ENCODE peak calls at places on chromosomes 16 and 17, in five cellular contexts. One of them, this sample, is unnamed.

GRCh38 chr16:55494994-55495421 is 13.9 kb upstream of the LPCAT2 start:
- DNase-seq in AG09319: peak; percentile 81
- DNase-seq in AG09309: peak; percentile 88
- DNase-seq in GM10248: no peak
- DNase-seq in esophagus muscularis mucosa: peak; percentile 90
- DNase-seq in this sample: no peak

GRCh38 chr17:13102477-13102876 is 84.7 kb upstream of the ELAC2 start:
- DNase-seq in AG09309: no peak
- DNase-seq in esophagus muscularis mucosa: no peak
- DNase-seq in GM10248: no peak
- DNase-seq in AG09319: no peak
- DNase-seq in this sample: no peak

GRCh38 chr17:59311051-59311468 is 20.4 kb upstream of the YPEL2 start:
- DNase-seq in AG09309: no peak
- DNase-seq in AG09319: no peak
- DNase-seq in esophagus muscularis mucosa: no peak
- DNase-seq in GM10248: peak; percentile 76
- DNase-seq in this sample: peak; percentile 51

GRCh38 chr17:7356779-7357178 is 1.8 kb downstream of the TMEM95 start:
- DNase-seq in AG09319: no peak
- DNase-seq in AG09309: no peak
- DNase-seq in esophagus muscularis mucosa: no peak
- DNase-seq in GM10248: no peak
- DNase-seq in this sample: no peak

GRCh38 chr17:2385240-2386202 is 15.3 kb downstream of the MNT start:
- DNase-seq in AG09309: no peak
- DNase-seq in esophagus muscularis mucosa: no peak
- DNase-seq in AG09319: no peak
- DNase-seq in GM10248: no peak
- DNase-seq in this sample: no peak

GRCh38 chr16:49472598-49472997 is 99.0 kb downstream of the C16orf78 start:
- DNase-seq in AG09319: no peak
- DNase-seq in AG09309: no peak
- DNase-seq in GM10248: no peak
- DNase-seq in esophagus muscularis mucosa: no peak
- DNase-seq in this sample: no peak

GRCh38 chr16:11613381-11614303 is 26.9 kb upstream of the LITAF start:
- DNase-seq in GM10248: peak; percentile 62
- DNase-seq in AG09319: no peak
- DNase-seq in esophagus muscularis mucosa: no peak
- DNase-seq in AG09309: no peak
- DNase-seq in this sample: peak; percentile 55

GRCh38 chr17:57396515-57396921 is 140.2 kb downstream of the MSI2 start:
- DNase-seq in esophagus muscularis mucosa: no peak
- DNase-seq in AG09319: no peak
- DNase-seq in GM10248: no peak
- DNase-seq in AG09309: no peak
- DNase-seq in this sample: no peak

GRCh38 chr17:4665027-4665426 is 23.5 kb upstream of the ALOX15 start:
- DNase-seq in esophagus muscularis mucosa: no peak
- DNase-seq in GM10248: no peak
- DNase-seq in AG09319: no peak
- DNase-seq in AG09309: no peak
- DNase-seq in this sample: no peak

GRCh38 chr17:58669853-58670252 is 22.0 kb downstream of the TEX14 start:
- DNase-seq in esophagus muscularis mucosa: no peak
- DNase-seq in AG09309: no peak
- DNase-seq in GM10248: no peak
- DNase-seq in AG09319: no peak
- DNase-seq in this sample: no peak

GRCh38 chr17:79757140-79757745 is 20.7 kb upstream of the CBX2 start:
- DNase-seq in AG09319: no peak
- DNase-seq in AG09309: no peak
- DNase-seq in GM10248: no peak
- DNase-seq in esophagus muscularis mucosa: no peak
- DNase-seq in this sample: no peak

GRCh38 chr17:51650202-51650601 is 389.9 kb downstream of the UTP18 start:
- DNase-seq in GM10248: no peak
- DNase-seq in AG09309: no peak
- DNase-seq in esophagus muscularis mucosa: no peak
- DNase-seq in AG09319: no peak
- DNase-seq in this sample: no peak

GRCh38 chr16:14672403-14672971 is 21.6 kb downstream of the PLA2G10 start:
- DNase-seq in GM10248: peak; percentile 77
- DNase-seq in esophagus muscularis mucosa: no peak
- DNase-seq in AG09309: no peak
- DNase-seq in AG09319: no peak
- DNase-seq in this sample: peak; percentile 37

GRCh38 chr16:9049241-9049640 is 42.2 kb upstream of the HAPSTR1 start:
- DNase-seq in AG09319: no peak
- DNase-seq in AG09309: no peak
- DNase-seq in GM10248: no peak
- DNase-seq in esophagus muscularis mucosa: no peak
- DNase-seq in this sample: no peak

GRCh38 chr17:45019177-45019711 is 32.2 kb downstream of the DCAKD start:
- DNase-seq in GM10248: peak; percentile 67
- DNase-seq in AG09309: no peak
- DNase-seq in esophagus muscularis mucosa: no peak
- DNase-seq in AG09319: no peak
- DNase-seq in this sample: peak; percentile 42

GRCh38 chr16:5885521-5885920 is 787.9 kb upstream of the EEF2KMT start:
- DNase-seq in GM10248: no peak
- DNase-seq in esophagus muscularis mucosa: no peak
- DNase-seq in AG09319: no peak
- DNase-seq in AG09309: no peak
- DNase-seq in this sample: no peak

GRCh38 chr17:855594-855993 is 73.4 kb downstream of the MRM3 start:
- DNase-seq in esophagus muscularis mucosa: no peak
- DNase-seq in GM10248: no peak
- DNase-seq in AG09309: no peak
- DNase-seq in AG09319: no peak
- DNase-seq in this sample: no peak

GRCh38 chr16:89538286-89538685 is 22.2 kb upstream of the RPL13 start:
- DNase-seq in AG09319: no peak
- DNase-seq in AG09309: no peak
- DNase-seq in esophagus muscularis mucosa: no peak
- DNase-seq in GM10248: no peak
- DNase-seq in this sample: no peak

GRCh38 chr17:82092094-82092586 is 5.9 kb downstream of the FASN start:
- DNase-seq in esophagus muscularis mucosa: no peak
- DNase-seq in GM10248: no peak
- DNase-seq in AG09309: no peak
- DNase-seq in AG09319: no peak
- DNase-seq in this sample: no peak

GRCh38 chr17:63450551-63450950 is 4.4 kb upstream of the CYB561 start:
- DNase-seq in GM10248: no peak
- DNase-seq in AG09319: no peak
- DNase-seq in esophagus muscularis mucosa: no peak
- DNase-seq in AG09309: no peak
- DNase-seq in this sample: peak; percentile 56

GRCh38 chr17:3845361-3845753 is 689 bp downstream of the NCBP3 start:
- DNase-seq in AG09309: no peak
- DNase-seq in AG09319: no peak
- DNase-seq in esophagus muscularis mucosa: no peak
- DNase-seq in GM10248: peak; percentile 69
- DNase-seq in this sample: peak; percentile 87

GRCh38 chr17:62911106-62911505 is 54.9 kb upstream of the TANC2 start:
- DNase-seq in AG09309: no peak
- DNase-seq in AG09319: no peak
- DNase-seq in esophagus muscularis mucosa: no peak
- DNase-seq in GM10248: no peak
- DNase-seq in this sample: no peak

GRCh38 chr17:63537991-63538692 is 12.1 kb upstream of the DCAF7 start:
- DNase-seq in GM10248: no peak
- DNase-seq in esophagus muscularis mucosa: no peak
- DNase-seq in AG09319: no peak
- DNase-seq in AG09309: no peak
- DNase-seq in this sample: peak; percentile 61

GRCh38 chr17:43171761-43172487 is 910 bp downstream of the NBR1 start:
- DNase-seq in AG09309: peak; percentile 87
- DNase-seq in esophagus muscularis mucosa: no peak
- DNase-seq in AG09319: peak; percentile 78
- DNase-seq in GM10248: no peak
- DNase-seq in this sample: peak; percentile 29

GRCh38 chr16:23433261-23433920 is 19.6 kb downstream of the COG7 start:
- DNase-seq in AG09319: no peak
- DNase-seq in esophagus muscularis mucosa: no peak
- DNase-seq in AG09309: no peak
- DNase-seq in GM10248: no peak
- DNase-seq in this sample: no peak

GRCh38 chr16:54459509-54460235 is 173.1 kb upstream of the IRX3 start:
- DNase-seq in GM10248: no peak
- DNase-seq in AG09319: peak; percentile 56
- DNase-seq in AG09309: peak; percentile 84
- DNase-seq in esophagus muscularis mucosa: no peak
- DNase-seq in this sample: no peak

GRCh38 chr17:38906429-38907172 is 18.8 kb upstream of the LASP1NB start:
- DNase-seq in AG09309: no peak
- DNase-seq in AG09319: no peak
- DNase-seq in esophagus muscularis mucosa: no peak
- DNase-seq in GM10248: no peak
- DNase-seq in this sample: no peak

GRCh38 chr16:71780521-71781089 is 28.0 kb downstream of the AP1G1 start:
- DNase-seq in AG09309: no peak
- DNase-seq in esophagus muscularis mucosa: no peak
- DNase-seq in AG09319: no peak
- DNase-seq in GM10248: no peak
- DNase-seq in this sample: no peak

GRCh38 chr16:83606486-83607030 is 201.2 kb upstream of the HSBP1 start:
- DNase-seq in esophagus muscularis mucosa: peak; percentile 70
- DNase-seq in AG09309: no peak
- DNase-seq in AG09319: no peak
- DNase-seq in GM10248: no peak
- DNase-seq in this sample: no peak

DNA sequence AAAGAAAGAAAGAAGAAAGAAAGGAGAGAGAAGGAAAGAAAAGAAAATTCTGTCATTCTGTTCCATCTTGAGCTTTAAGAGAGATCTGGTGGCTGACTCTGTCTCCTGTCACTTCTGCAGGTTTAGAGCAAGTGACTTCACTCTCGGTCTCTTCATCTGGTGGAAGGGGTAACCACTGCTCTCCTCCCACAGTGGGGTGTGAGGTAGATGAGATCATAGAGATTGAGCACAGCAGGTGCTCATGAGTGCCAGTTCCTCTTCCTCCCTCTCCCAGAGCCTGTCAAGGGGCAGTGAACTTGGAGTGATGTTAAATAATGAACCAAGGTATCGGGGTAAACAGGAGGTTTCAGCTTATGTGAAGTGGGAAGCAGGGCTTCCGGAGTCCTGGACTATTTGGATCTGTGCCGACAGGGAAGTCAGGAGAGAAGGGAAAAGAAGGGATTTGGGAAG is 47.7 kb downstream of the BEAN1 start:
- DNase-seq in esophagus muscularis mucosa: no peak
- DNase-seq in AG09309: no peak
- DNase-seq in GM10248: peak; percentile 80
- DNase-seq in AG09319: no peak
- DNase-seq in this sample: peak; percentile 83
- TF ChIP-seq CTCF in esophagus muscularis mucosa: no peak
- TF ChIP-seq CTCF in AG09309: no peak
- TF ChIP-seq CTCF in GM10248: no peak
- TF ChIP-seq CTCF in AG09319: no peak
- TF ChIP-seq CTCF in this sample: no peak

DNA sequence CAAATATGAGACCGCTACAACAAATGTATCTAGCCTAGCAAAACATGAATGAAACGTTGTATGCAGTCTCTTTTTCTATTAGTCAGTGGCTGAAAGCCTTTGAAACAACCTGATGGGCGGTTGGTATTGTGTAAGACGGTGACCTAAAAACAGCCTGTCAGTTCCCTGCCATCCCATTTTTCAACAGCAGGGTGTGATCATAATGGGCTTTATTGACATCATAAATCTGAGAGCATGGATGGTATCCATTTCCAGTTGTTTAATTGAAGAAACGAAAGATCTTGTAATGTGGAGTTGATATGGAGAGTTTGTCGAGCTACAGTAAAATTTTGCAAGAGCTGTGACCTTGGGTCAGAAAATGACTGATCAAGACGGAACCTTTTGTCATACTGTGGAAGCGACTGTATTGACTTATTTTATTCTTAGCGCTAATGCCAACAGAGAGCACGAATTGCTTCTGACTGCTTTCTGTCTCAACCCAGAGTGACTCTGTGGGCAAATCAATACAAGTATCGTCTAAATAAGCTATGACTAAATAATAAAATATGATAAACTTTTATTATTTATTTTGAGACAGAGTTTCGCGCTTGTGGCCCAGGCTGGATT is 12.3 kb upstream of the MEIOB start:
- DNase-seq in AG09309: no peak
- DNase-seq in GM10248: no peak
- DNase-seq in AG09319: no peak
- DNase-seq in esophagus muscularis mucosa: no peak
- DNase-seq in this sample: peak; percentile 27
- TF ChIP-seq CTCF in AG09309: no peak
- TF ChIP-seq CTCF in GM10248: no peak
- TF ChIP-seq CTCF in AG09319: no peak
- TF ChIP-seq CTCF in esophagus muscularis mucosa: no peak
- TF ChIP-seq CTCF in this sample: no peak

GRCh38 chr16:48330847-48331204 is 54.4 kb downstream of the SIAH1 start:
- DNase-seq in AG09319: no peak
- DNase-seq in esophagus muscularis mucosa: no peak
- DNase-seq in GM10248: no peak
- DNase-seq in AG09309: no peak
- DNase-seq in this sample: no peak

GRCh38 chr16:48340054-48340453 is 45.2 kb downstream of the SIAH1 start:
- DNase-seq in AG09319: no peak
- DNase-seq in esophagus muscularis mucosa: no peak
- DNase-seq in AG09309: no peak
- DNase-seq in GM10248: no peak
- DNase-seq in this sample: no peak

GRCh38 chr16:48334325-48334724 is 50.9 kb downstream of the SIAH1 start:
- DNase-seq in GM10248: no peak
- DNase-seq in AG09309: no peak
- DNase-seq in esophagus muscularis mucosa: no peak
- DNase-seq in AG09319: no peak
- DNase-seq in this sample: no peak

GRCh38 chr16:48332978-48333377 is 52.2 kb downstream of the SIAH1 start:
- DNase-seq in AG09319: no peak
- DNase-seq in esophagus muscularis mucosa: no peak
- DNase-seq in GM10248: no peak
- DNase-seq in AG09309: no peak
- DNase-seq in this sample: no peak

DNA sequence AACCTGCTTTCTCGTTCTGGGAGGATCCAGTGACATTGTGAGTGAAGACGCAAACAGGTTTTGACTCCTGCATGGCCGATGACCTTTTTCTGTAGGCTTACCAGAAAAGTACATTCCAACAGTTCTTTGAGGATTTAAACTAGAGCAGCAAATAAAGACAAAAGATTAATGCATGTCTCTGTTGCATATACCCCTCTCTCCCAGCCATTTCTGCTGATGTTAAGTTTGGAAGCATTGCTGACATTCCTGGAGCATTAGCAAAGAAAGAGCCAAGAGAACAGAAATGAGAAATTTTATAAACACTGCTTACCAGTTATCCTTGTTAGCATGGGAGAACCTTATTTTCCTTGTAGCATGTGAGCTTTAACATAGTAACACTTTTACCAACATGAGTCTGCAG is 49.3 kb downstream of the SIAH1 start:
- DNase-seq in AG09309: no peak
- DNase-seq in AG09319: no peak
- DNase-seq in esophagus muscularis mucosa: no peak
- DNase-seq in GM10248: no peak
- DNase-seq in this sample: no peak
- TF ChIP-seq CTCF in AG09309: no peak
- TF ChIP-seq CTCF in AG09319: no peak
- TF ChIP-seq CTCF in esophagus muscularis mucosa: no peak
- TF ChIP-seq CTCF in GM10248: no peak
- TF ChIP-seq CTCF in this sample: no peak

GRCh38 chr17:76781056-76781982 is 43.4 kb downstream of the MFSD11 start:
- DNase-seq in esophagus muscularis mucosa: no peak
- DNase-seq in AG09309: no peak
- DNase-seq in AG09319: no peak
- DNase-seq in GM10248: no peak
- DNase-seq in this sample: peak; percentile 2
- TF ChIP-seq CTCF in esophagus muscularis mucosa: no peak
- TF ChIP-seq CTCF in AG09309: no peak
- TF ChIP-seq CTCF in AG09319: no peak
- TF ChIP-seq CTCF in GM10248: no peak
- TF ChIP-seq CTCF in this sample: no peak

This sample was measured in activated CD8-positive, alpha-beta T cell treated with anti-CD3 and anti-CD28 coated beads for 36 hours.